ENCODE peak calls at places on chromosomes 6 and 20, in seven cellular contexts. One of them, this sample, is unnamed.

GRCh38 chr6:29509239-29509638 is 21.5 kb upstream of the MAS1L start:
- DNase-seq in fibroblast of mammary gland: no peak
- DNase-seq in left lung: peak; percentile 58
- DNase-seq in brain microvascular endothelial cell: no peak
- DNase-seq in glutamatergic neuron: no peak
- DNase-seq in CD4-positive, alpha-beta T cell: no peak
- DNase-seq in H9: peak; percentile 6
- DNase-seq in this sample: no peak

GRCh38 chr6:33315753-33316602 is 1.6 kb downstream of the ZBTB22 start:
- DNase-seq in glutamatergic neuron: no peak
- DNase-seq in fibroblast of mammary gland: no peak
- DNase-seq in H9: no peak
- DNase-seq in brain microvascular endothelial cell: no peak
- DNase-seq in left lung: no peak
- DNase-seq in CD4-positive, alpha-beta T cell: no peak
- DNase-seq in this sample: no peak

GRCh38 chr6:21496275-21496674 is 97.3 kb upstream of the SOX4 start:
- DNase-seq in fibroblast of mammary gland: no peak
- DNase-seq in left lung: no peak
- DNase-seq in CD4-positive, alpha-beta T cell: no peak
- DNase-seq in brain microvascular endothelial cell: no peak
- DNase-seq in H9: no peak
- DNase-seq in glutamatergic neuron: no peak
- DNase-seq in this sample: no peak

GRCh38 chr20:21102691-21103311 is 3.4 kb downstream of the LINC00237 start:
- DNase-seq in H9: peak; percentile 76
- DNase-seq in CD4-positive, alpha-beta T cell: no peak
- DNase-seq in left lung: peak; percentile 87
- DNase-seq in fibroblast of mammary gland: no peak
- DNase-seq in glutamatergic neuron: peak; percentile 50
- DNase-seq in brain microvascular endothelial cell: no peak
- DNase-seq in this sample: peak; percentile 46

GRCh38 chr6:100309174-100309573 is 155.5 kb downstream of the SIM1 start:
- DNase-seq in left lung: no peak
- DNase-seq in H9: no peak
- DNase-seq in CD4-positive, alpha-beta T cell: no peak
- DNase-seq in glutamatergic neuron: no peak
- DNase-seq in brain microvascular endothelial cell: no peak
- DNase-seq in fibroblast of mammary gland: no peak
- DNase-seq in this sample: no peak

GRCh38 chr6:15246217-15247211 is 645 bp downstream of the JARID2 start:
- DNase-seq in glutamatergic neuron: no peak
- DNase-seq in H9: no peak
- DNase-seq in fibroblast of mammary gland: no peak
- DNase-seq in left lung: no peak
- DNase-seq in CD4-positive, alpha-beta T cell: peak; percentile 14
- DNase-seq in brain microvascular endothelial cell: no peak
- DNase-seq in this sample: no peak

GRCh38 chr6:1553562-1554088 is 56.1 kb upstream of the FOXC1 start:
- DNase-seq in left lung: no peak
- DNase-seq in fibroblast of mammary gland: peak; percentile 56
- DNase-seq in brain microvascular endothelial cell: no peak
- DNase-seq in CD4-positive, alpha-beta T cell: no peak
- DNase-seq in glutamatergic neuron: no peak
- DNase-seq in H9: no peak
- DNase-seq in this sample: no peak

GRCh38 chr20:51335329-51335841 is 207.1 kb downstream of the NFATC2 start:
- DNase-seq in CD4-positive, alpha-beta T cell: no peak
- DNase-seq in left lung: no peak
- DNase-seq in brain microvascular endothelial cell: peak; percentile 100
- DNase-seq in H9: no peak
- DNase-seq in fibroblast of mammary gland: peak; percentile 100
- DNase-seq in glutamatergic neuron: no peak
- DNase-seq in this sample: no peak

GRCh38 chr6:168892031-168892430 is 361.6 kb downstream of the THBS2 start:
- DNase-seq in left lung: no peak
- DNase-seq in H9: no peak
- DNase-seq in brain microvascular endothelial cell: no peak
- DNase-seq in glutamatergic neuron: no peak
- DNase-seq in CD4-positive, alpha-beta T cell: no peak
- DNase-seq in fibroblast of mammary gland: no peak
- DNase-seq in this sample: no peak
- TF ChIP-seq CTCF in left lung: no peak
- TF ChIP-seq CTCF in H9: peak; percentile 31
- TF ChIP-seq CTCF in brain microvascular endothelial cell: no peak
- TF ChIP-seq CTCF in glutamatergic neuron: no peak
- TF ChIP-seq CTCF in CD4-positive, alpha-beta T cell: no peak
- TF ChIP-seq CTCF in fibroblast of mammary gland: no peak
- TF ChIP-seq CTCF in this sample: no peak

GRCh38 chr6:69732640-69733039 is 64.2 kb downstream of the LMBRD1 start:
- DNase-seq in CD4-positive, alpha-beta T cell: no peak
- DNase-seq in brain microvascular endothelial cell: no peak
- DNase-seq in H9: no peak
- DNase-seq in glutamatergic neuron: no peak
- DNase-seq in left lung: no peak
- DNase-seq in fibroblast of mammary gland: peak; percentile 21
- DNase-seq in this sample: no peak
- TF ChIP-seq CTCF in CD4-positive, alpha-beta T cell: no peak
- TF ChIP-seq CTCF in brain microvascular endothelial cell: peak; percentile 10
- TF ChIP-seq CTCF in H9: peak; percentile 21
- TF ChIP-seq CTCF in glutamatergic neuron: no peak
- TF ChIP-seq CTCF in left lung: no peak
- TF ChIP-seq CTCF in fibroblast of mammary gland: peak; percentile 10
- TF ChIP-seq CTCF in this sample: no peak

DNA sequence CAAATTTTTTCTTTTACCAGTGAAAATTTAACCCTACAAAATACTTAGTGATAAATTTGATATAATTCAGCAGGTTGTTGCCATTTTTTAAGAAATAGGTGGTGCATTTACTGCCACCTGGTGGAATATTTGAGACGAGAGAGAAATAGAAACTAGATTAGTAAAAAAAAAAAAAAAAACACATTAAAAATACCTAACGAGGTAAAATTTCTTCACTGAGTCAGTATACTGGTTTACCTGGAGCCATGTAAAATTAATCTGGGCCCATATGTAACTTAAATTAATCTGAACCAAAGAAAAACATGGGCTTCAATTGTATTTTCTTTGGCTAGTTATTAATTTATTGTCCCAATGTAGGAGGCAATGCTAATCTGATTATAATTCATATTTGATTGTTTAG is 520.8 kb downstream of the EPM2A start:
- DNase-seq in brain microvascular endothelial cell: peak; percentile 8
- DNase-seq in fibroblast of mammary gland: peak; percentile 52
- DNase-seq in left lung: no peak
- DNase-seq in glutamatergic neuron: no peak
- DNase-seq in H9: no peak
- DNase-seq in CD4-positive, alpha-beta T cell: no peak
- DNase-seq in this sample: no peak
- TF ChIP-seq CTCF in brain microvascular endothelial cell: peak; percentile 23
- TF ChIP-seq CTCF in fibroblast of mammary gland: peak; percentile 47
- TF ChIP-seq CTCF in left lung: peak; percentile 35
- TF ChIP-seq CTCF in glutamatergic neuron: peak; percentile 82
- TF ChIP-seq CTCF in H9: peak; percentile 77
- TF ChIP-seq CTCF in CD4-positive, alpha-beta T cell: peak; percentile 49
- TF ChIP-seq CTCF in this sample: peak; percentile 86

DNA sequence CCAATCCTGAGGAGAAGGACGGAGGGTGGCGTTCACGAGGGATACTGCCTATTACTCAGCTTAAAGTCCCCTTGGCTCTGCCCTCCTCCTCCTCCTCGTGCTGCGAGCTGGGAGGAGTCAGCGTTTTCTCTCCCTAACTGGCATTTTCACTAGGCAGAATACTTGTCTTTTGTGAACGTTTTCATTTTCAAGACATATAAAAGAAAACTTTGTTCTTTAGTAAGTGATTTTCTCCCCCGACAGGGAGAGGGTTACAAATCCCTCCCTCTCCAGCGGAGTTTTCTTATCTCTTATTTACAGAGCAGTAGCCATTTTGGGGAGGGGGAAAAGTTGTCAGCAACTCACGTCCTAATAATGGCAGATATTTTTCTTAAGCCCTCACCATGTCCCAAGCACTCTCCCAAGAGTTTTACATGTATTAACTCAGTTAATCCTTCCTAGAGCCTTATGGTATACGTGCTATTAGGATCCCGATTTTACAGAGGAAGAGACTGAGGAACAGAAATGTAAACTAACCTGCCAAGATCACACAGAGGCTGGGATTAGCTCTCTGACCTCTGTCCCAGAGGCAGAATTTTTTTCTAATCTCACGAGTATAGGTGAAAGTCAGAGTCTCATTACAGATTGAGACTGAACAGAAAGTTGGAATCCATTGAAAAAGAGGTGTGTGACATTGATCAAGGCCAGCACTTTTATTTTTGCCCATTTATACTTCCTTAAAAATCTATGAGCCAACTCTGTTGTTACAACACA is 30.0 kb upstream of the ZNF217 start:
- DNase-seq in glutamatergic neuron: peak; percentile 33
- DNase-seq in brain microvascular endothelial cell: peak; percentile 73
- DNase-seq in fibroblast of mammary gland: peak; percentile 85
- DNase-seq in H9: peak; percentile 64
- DNase-seq in CD4-positive, alpha-beta T cell: peak; percentile 22
- DNase-seq in left lung: no peak
- DNase-seq in this sample: peak; percentile 43
- TF ChIP-seq CTCF in glutamatergic neuron: no peak
- TF ChIP-seq CTCF in brain microvascular endothelial cell: peak; percentile 23
- TF ChIP-seq CTCF in fibroblast of mammary gland: no peak
- TF ChIP-seq CTCF in H9: no peak
- TF ChIP-seq CTCF in CD4-positive, alpha-beta T cell: no peak
- TF ChIP-seq CTCF in left lung: no peak
- TF ChIP-seq CTCF in this sample: no peak

DNA sequence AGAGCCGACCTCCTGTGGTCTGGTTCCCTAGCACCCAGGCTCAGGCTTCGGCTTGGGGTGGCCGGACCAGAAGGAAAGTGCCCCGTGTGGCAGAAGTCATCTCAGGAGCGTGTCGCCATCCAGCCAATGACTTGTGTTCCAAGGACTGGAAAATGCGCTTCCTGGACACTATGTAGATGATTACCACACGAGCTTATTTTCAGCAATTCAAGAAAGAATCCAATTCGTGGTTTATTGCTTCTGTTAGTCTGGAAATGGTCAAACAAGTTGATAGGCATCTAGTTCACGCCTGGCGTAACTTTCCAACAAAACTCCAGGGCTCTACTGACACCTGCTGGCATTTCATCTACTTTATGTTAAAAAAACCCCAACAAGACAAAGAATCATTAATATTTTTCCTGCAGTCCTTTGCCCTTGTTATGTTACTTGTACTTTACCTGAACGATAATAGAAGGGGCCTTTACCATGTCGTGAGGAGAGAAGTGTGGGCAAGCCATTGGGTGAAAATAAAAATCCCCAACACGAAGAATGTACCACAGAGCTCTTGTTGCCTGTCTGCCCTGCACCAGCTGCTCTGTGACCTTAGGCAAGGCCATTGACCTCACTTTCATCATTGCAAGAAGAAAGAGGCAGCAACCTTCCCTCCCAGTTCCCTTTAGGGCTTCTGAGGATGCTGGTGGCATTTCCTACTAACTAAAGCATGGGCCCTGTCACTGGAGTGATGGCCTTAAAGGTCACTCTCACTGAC is 154.7 kb upstream of the LAMP5 start:
- DNase-seq in H9: peak; percentile 52
- DNase-seq in brain microvascular endothelial cell: peak; percentile 64
- DNase-seq in CD4-positive, alpha-beta T cell: no peak
- DNase-seq in glutamatergic neuron: peak; percentile 25
- DNase-seq in fibroblast of mammary gland: peak; percentile 78
- DNase-seq in left lung: no peak
- DNase-seq in this sample: no peak
- TF ChIP-seq CTCF in H9: peak; percentile 74
- TF ChIP-seq CTCF in brain microvascular endothelial cell: peak; percentile 53
- TF ChIP-seq CTCF in CD4-positive, alpha-beta T cell: no peak
- TF ChIP-seq CTCF in glutamatergic neuron: peak; percentile 41
- TF ChIP-seq CTCF in fibroblast of mammary gland: peak; percentile 50
- TF ChIP-seq CTCF in left lung: peak; percentile 21
- TF ChIP-seq CTCF in this sample: peak; percentile 51

GRCh38 chr6:18359237-18359885 is 27.8 kb upstream of the RNF144B start:
- DNase-seq in brain microvascular endothelial cell: no peak
- DNase-seq in glutamatergic neuron: no peak
- DNase-seq in left lung: no peak
- DNase-seq in CD4-positive, alpha-beta T cell: no peak
- DNase-seq in H9: no peak
- DNase-seq in fibroblast of mammary gland: no peak
- DNase-seq in this sample: no peak
- TF ChIP-seq CTCF in brain microvascular endothelial cell: no peak
- TF ChIP-seq CTCF in glutamatergic neuron: no peak
- TF ChIP-seq CTCF in left lung: no peak
- TF ChIP-seq CTCF in CD4-positive, alpha-beta T cell: no peak
- TF ChIP-seq CTCF in H9: no peak
- TF ChIP-seq CTCF in fibroblast of mammary gland: no peak
- TF ChIP-seq CTCF in this sample: no peak

This sample was measured in mesothelial cell of epicardium.